ENCODE peak calls at places on chromosomes 4 and X, in six cellular contexts. D is GM10248; Q is neural crest cell; T is progenitor cell of endocrine pancreas; L is CD8-positive, alpha-beta T cell; V is endothelial cell. M is an unnamed sample.
A peak's percentile ranks its signal among the peaks of the same experiment; 100 is the strongest.

GRCh38 chrX:20479896-20480295 is 213.2 kb upstream of the RPS6KA3 start:
- DNase-seq in D (no peak), Q (no peak), T (no peak), L (no peak), V (no peak), M (no peak)

GRCh38 chr4:54165438-54165837 is 63.7 kb upstream of the PDGFRA start:
- DNase-seq in D (no peak), Q (no peak), T (no peak), L (no peak), V (no peak), M (no peak)

GRCh38 chr4:147683717-147684700 is at the start of gene PRMT9:
- DNase-seq in D (peak; percentile 97), Q (peak; percentile 79), T (peak; percentile 76), L (peak; percentile 89), V (peak; percentile 89), M (peak; percentile 95)

GRCh38 chr4:33160126-33160525 is 2440.0 kb downstream of the PCDH7 start:
- DNase-seq in D (no peak), Q (no peak), T (no peak), L (no peak), V (peak; percentile 20), M (no peak)

GRCh38 chr4:168705121-168705520 is 208.3 kb downstream of the PALLD start:
- DNase-seq in D (no peak), Q (no peak), T (no peak), L (no peak), V (no peak), M (no peak)

GRCh38 chrX:13855689-13856425 is 39.0 kb upstream of the GPM6B start:
- DNase-seq in D (no peak), Q (no peak), T (no peak), L (no peak), V (no peak), M (no peak)

GRCh38 chrX:39527045-39527444 is 570.7 kb downstream of the BCOR start:
- DNase-seq in D (no peak), Q (no peak), T (no peak), L (no peak), V (no peak), M (no peak)

GRCh38 chr4:112593438-112594133 is 43.1 kb downstream of the ZGRF1 start:
- DNase-seq in D (peak; percentile 15), Q (no peak), T (no peak), L (no peak), V (no peak), M (peak; percentile 12)

GRCh38 chrX:108270739-108271396 is 167.4 kb downstream of the COL4A6 start:
- DNase-seq in D (no peak), Q (no peak), T (no peak), L (no peak), V (no peak), M (no peak)

GRCh38 chr4:52983563-52984303 is 121.6 kb downstream of the RASL11B start:
- DNase-seq in D (peak; percentile 38), Q (peak; percentile 12), T (no peak), L (no peak), V (peak; percentile 40), M (peak; percentile 66)

GRCh38 chr4:52979020-52979419 is 116.9 kb downstream of the RASL11B start:
- DNase-seq in D (no peak), Q (no peak), T (no peak), L (no peak), V (no peak), M (no peak)

GRCh38 chr4:52979821-52980590 is 117.9 kb downstream of the RASL11B start:
- DNase-seq in D (no peak), Q (no peak), T (no peak), L (no peak), V (no peak), M (no peak)

GRCh38 chr4:52984469-52984868 is 122.4 kb downstream of the RASL11B start:
- DNase-seq in D (no peak), Q (no peak), T (no peak), L (no peak), V (no peak), M (no peak)

GRCh38 chr4:52982246-52982950 is 120.3 kb downstream of the RASL11B start:
- DNase-seq in D (no peak), Q (no peak), T (no peak), L (no peak), V (no peak), M (peak; percentile 34)
- TF ChIP-seq CTCF in D (peak; percentile 36), Q (peak; percentile 82), T (peak; percentile 88), L (no peak), V (no peak), M (no peak)

DNA sequence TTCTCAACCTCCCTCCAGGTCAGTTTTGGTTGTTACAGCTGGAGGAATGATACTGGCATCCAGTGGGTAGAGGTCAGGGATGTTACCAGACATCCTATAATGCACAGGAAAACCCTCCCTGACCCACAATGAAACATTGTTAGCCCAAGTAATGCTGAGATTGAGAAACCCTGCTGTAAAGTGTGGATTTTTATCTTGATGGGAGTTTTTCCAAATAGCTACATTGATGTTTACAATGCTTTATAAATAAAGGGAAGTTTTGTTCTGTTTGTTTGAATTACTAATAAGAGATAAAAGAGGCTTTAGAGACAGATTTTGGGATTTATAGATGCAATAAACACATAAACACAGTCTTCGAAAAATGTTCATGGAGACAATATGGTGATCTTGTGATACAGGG is 194.0 kb upstream of the NUDT6 start:
- DNase-seq in D (no peak), Q (no peak), T (no peak), L (no peak), V (no peak), M (no peak)
- TF ChIP-seq CTCF in D (no peak), Q (no peak), T (no peak), L (no peak), V (no peak), M (no peak)

DNA sequence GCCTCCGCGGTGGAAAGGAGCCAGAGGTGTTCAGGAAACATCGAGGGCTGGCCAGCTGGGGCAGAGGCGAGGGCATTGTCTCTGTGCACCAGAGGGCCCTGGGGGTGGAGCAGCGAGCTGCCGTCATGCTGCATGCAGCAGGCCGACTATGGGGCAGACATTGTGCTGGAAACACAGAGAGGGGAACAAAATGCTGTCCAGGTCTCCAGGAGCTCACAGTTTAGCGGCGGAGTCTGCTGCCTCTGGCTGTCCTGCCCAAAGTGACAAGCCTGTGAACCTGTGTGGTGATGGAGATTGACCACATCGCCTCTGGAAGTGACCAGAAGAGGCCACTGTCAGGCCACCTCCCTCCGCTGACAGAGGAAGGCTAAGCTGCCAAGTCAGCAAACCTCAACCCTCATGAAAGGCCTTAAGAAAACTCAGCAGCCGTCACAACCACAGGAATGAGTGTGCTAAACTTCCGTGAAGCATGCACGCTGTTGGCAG is 20.1 kb upstream of the SASH3 start:
- DNase-seq in D (no peak), Q (no peak), T (no peak), L (peak; percentile 55), V (no peak), M (no peak)
- TF ChIP-seq CTCF in D (peak; percentile 3), Q (no peak), T (no peak), L (no peak), V (no peak), M (no peak)

DNA sequence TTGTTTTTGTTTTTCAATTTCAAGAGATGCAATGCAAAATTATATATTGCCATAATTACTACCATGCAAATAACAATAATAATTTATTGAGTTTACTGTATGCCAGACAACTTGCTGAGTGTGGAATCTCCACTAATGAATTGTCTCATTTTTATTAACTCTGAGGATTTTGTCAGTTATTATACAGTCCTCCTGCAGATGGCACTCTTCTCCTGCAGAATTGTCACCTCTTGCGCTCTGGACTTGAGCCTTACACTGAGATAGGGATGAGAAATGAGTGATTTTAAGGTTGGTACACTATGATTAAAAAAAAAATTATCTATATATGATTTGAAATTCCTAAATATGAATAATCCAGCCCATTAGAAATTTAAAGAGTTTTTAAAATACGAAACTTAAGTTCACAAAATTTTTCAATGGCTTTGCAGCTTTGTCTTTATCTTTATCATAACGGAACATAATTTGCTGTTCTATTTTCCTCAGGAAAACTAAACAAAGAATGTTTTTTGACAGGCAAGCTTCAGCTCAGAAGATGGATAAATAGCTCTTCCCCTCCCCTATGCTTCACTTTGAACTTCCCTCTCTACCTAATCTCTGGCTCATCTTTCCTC is 12.7 kb upstream of the PAQR3 start:
- DNase-seq in D (peak; percentile 30), Q (peak; percentile 44), T (no peak), L (no peak), V (peak; percentile 44), M (peak; percentile 43)
- TF ChIP-seq CTCF in D (peak; percentile 60), Q (peak; percentile 91), T (peak; percentile 87), L (peak; percentile 88), V (peak; percentile 74), M (peak; percentile 49)

GRCh38 chr4:88569944-88570455 is 22.3 kb upstream of the HERC3 start:
- DNase-seq in D (no peak), Q (no peak), T (no peak), L (no peak), V (no peak), M (no peak)
- TF ChIP-seq CTCF in D (no peak), Q (no peak), T (no peak), L (no peak), V (no peak), M (no peak)

GRCh38 chr4:3073158-3074077 is 920 bp downstream of the HTT-AS start:
- DNase-seq in D (no peak), Q (peak; percentile 15), T (peak; percentile 39), L (no peak), V (peak; percentile 27), M (no peak)
- TF ChIP-seq CTCF in D (no peak), Q (no peak), T (peak; percentile 29), L (no peak), V (no peak), M (no peak)